ENCODE peak calls at places on chromosomes 1 and 21, in six cellular contexts. One of them, this sample, is unnamed.
A peak's percentile ranks its signal among the peaks of the same experiment; 100 is the strongest.

GRCh38 chr1:161216945-161217712 is 2.0 kb downstream of the FCER1G start:
- DNase-seq in Panc1: no peak
- DNase-seq in mesothelial cell of epicardium: no peak
- DNase-seq in ovary: no peak
- DNase-seq in CD4-positive, alpha-beta T cell: no peak
- DNase-seq in fibroblast of the aortic adventitia: peak; percentile 71
- DNase-seq in this sample: no peak

GRCh38 chr1:240682166-240682565 is 70.2 kb upstream of the GREM2 start:
- DNase-seq in ovary: no peak
- DNase-seq in fibroblast of the aortic adventitia: no peak
- DNase-seq in mesothelial cell of epicardium: no peak
- DNase-seq in CD4-positive, alpha-beta T cell: no peak
- DNase-seq in Panc1: no peak
- DNase-seq in this sample: no peak

GRCh38 chr21:29334717-29335428 is 36.2 kb downstream of the BACH1 start:
- DNase-seq in Panc1: no peak
- DNase-seq in CD4-positive, alpha-beta T cell: no peak
- DNase-seq in ovary: no peak
- DNase-seq in mesothelial cell of epicardium: no peak
- DNase-seq in fibroblast of the aortic adventitia: peak; percentile 67
- DNase-seq in this sample: no peak

GRCh38 chr21:41664881-41665765 is 101.7 kb downstream of the RIPK4 start:
- DNase-seq in ovary: peak; percentile 30
- DNase-seq in Panc1: no peak
- DNase-seq in CD4-positive, alpha-beta T cell: no peak
- DNase-seq in fibroblast of the aortic adventitia: peak; percentile 76
- DNase-seq in mesothelial cell of epicardium: no peak
- DNase-seq in this sample: peak; percentile 66

GRCh38 chr1:26010800-26011199 is 10.8 kb upstream of the EXTL1 start:
- DNase-seq in fibroblast of the aortic adventitia: no peak
- DNase-seq in CD4-positive, alpha-beta T cell: no peak
- DNase-seq in Panc1: no peak
- DNase-seq in ovary: no peak
- DNase-seq in mesothelial cell of epicardium: no peak
- DNase-seq in this sample: no peak

GRCh38 chr1:234897754-234898454 is 230.7 kb downstream of the TOMM20 start:
- DNase-seq in ovary: no peak
- DNase-seq in fibroblast of the aortic adventitia: no peak
- DNase-seq in Panc1: no peak
- DNase-seq in mesothelial cell of epicardium: no peak
- DNase-seq in CD4-positive, alpha-beta T cell: no peak
- DNase-seq in this sample: peak; percentile 51

GRCh38 chr1:223207293-223208066 is 64.4 kb upstream of the TLR5 start:
- DNase-seq in mesothelial cell of epicardium: no peak
- DNase-seq in CD4-positive, alpha-beta T cell: no peak
- DNase-seq in Panc1: no peak
- DNase-seq in fibroblast of the aortic adventitia: no peak
- DNase-seq in ovary: no peak
- DNase-seq in this sample: no peak

GRCh38 chr1:107430540-107431228 is 289.8 kb downstream of the NTNG1 start:
- DNase-seq in mesothelial cell of epicardium: no peak
- DNase-seq in fibroblast of the aortic adventitia: peak; percentile 56
- DNase-seq in Panc1: peak; percentile 4
- DNase-seq in CD4-positive, alpha-beta T cell: no peak
- DNase-seq in ovary: no peak
- DNase-seq in this sample: no peak

GRCh38 chr21:37606549-37606948 is 240.0 kb downstream of the DYRK1A start:
- DNase-seq in CD4-positive, alpha-beta T cell: no peak
- DNase-seq in ovary: no peak
- DNase-seq in fibroblast of the aortic adventitia: no peak
- DNase-seq in mesothelial cell of epicardium: no peak
- DNase-seq in Panc1: no peak
- DNase-seq in this sample: no peak

GRCh38 chr1:208977861-208978260 is 605.7 kb upstream of the CAMK1G start:
- DNase-seq in fibroblast of the aortic adventitia: peak; percentile 57
- DNase-seq in CD4-positive, alpha-beta T cell: no peak
- DNase-seq in Panc1: no peak
- DNase-seq in mesothelial cell of epicardium: no peak
- DNase-seq in ovary: no peak
- DNase-seq in this sample: no peak

GRCh38 chr21:32412162-32412997 is at the start of gene EVA1C:
- DNase-seq in CD4-positive, alpha-beta T cell: peak; percentile 59
- DNase-seq in Panc1: no peak
- DNase-seq in ovary: peak; percentile 86
- DNase-seq in mesothelial cell of epicardium: peak; percentile 37
- DNase-seq in fibroblast of the aortic adventitia: peak; percentile 59
- DNase-seq in this sample: no peak

GRCh38 chr21:32413697-32414578 is 1.4 kb downstream of the EVA1C start:
- DNase-seq in CD4-positive, alpha-beta T cell: no peak
- DNase-seq in fibroblast of the aortic adventitia: peak; percentile 88
- DNase-seq in Panc1: no peak
- DNase-seq in mesothelial cell of epicardium: no peak
- DNase-seq in ovary: no peak
- DNase-seq in this sample: no peak

GRCh38 chr21:32414579-32415358 is 2.3 kb downstream of the EVA1C start:
- DNase-seq in mesothelial cell of epicardium: no peak
- DNase-seq in CD4-positive, alpha-beta T cell: no peak
- DNase-seq in Panc1: no peak
- DNase-seq in fibroblast of the aortic adventitia: peak; percentile 77
- DNase-seq in ovary: no peak
- DNase-seq in this sample: no peak

GRCh38 chr21:32411366-32412161 is 942 bp upstream of the EVA1C start:
- DNase-seq in fibroblast of the aortic adventitia: peak; percentile 82
- DNase-seq in Panc1: no peak
- DNase-seq in ovary: peak; percentile 98
- DNase-seq in mesothelial cell of epicardium: no peak
- DNase-seq in CD4-positive, alpha-beta T cell: peak; percentile 41
- DNase-seq in this sample: no peak

GRCh38 chr21:32412998-32413504 is 545 bp downstream of the EVA1C start:
- DNase-seq in fibroblast of the aortic adventitia: peak; percentile 38
- DNase-seq in ovary: peak; percentile 69
- DNase-seq in mesothelial cell of epicardium: no peak
- DNase-seq in Panc1: no peak
- DNase-seq in CD4-positive, alpha-beta T cell: no peak
- DNase-seq in this sample: no peak
- TF ChIP-seq CTCF in fibroblast of the aortic adventitia: no peak
- TF ChIP-seq CTCF in ovary: no peak
- TF ChIP-seq CTCF in mesothelial cell of epicardium: no peak
- TF ChIP-seq CTCF in Panc1: peak; percentile 45
- TF ChIP-seq CTCF in CD4-positive, alpha-beta T cell: peak; percentile 17
- TF ChIP-seq CTCF in this sample: no peak

GRCh38 chr1:89550995-89551394 is 26.4 kb downstream of the LRRC8B start:
- DNase-seq in fibroblast of the aortic adventitia: no peak
- DNase-seq in ovary: no peak
- DNase-seq in CD4-positive, alpha-beta T cell: no peak
- DNase-seq in mesothelial cell of epicardium: no peak
- DNase-seq in Panc1: no peak
- DNase-seq in this sample: no peak
- TF ChIP-seq CTCF in fibroblast of the aortic adventitia: no peak
- TF ChIP-seq CTCF in ovary: no peak
- TF ChIP-seq CTCF in CD4-positive, alpha-beta T cell: no peak
- TF ChIP-seq CTCF in mesothelial cell of epicardium: no peak
- TF ChIP-seq CTCF in Panc1: no peak
- TF ChIP-seq CTCF in this sample: no peak

GRCh38 chr1:231322880-231323530 is 14.6 kb downstream of the EXOC8 start:
- DNase-seq in mesothelial cell of epicardium: no peak
- DNase-seq in ovary: no peak
- DNase-seq in fibroblast of the aortic adventitia: no peak
- DNase-seq in CD4-positive, alpha-beta T cell: no peak
- DNase-seq in Panc1: no peak
- DNase-seq in this sample: no peak
- TF ChIP-seq CTCF in mesothelial cell of epicardium: peak; percentile 41
- TF ChIP-seq CTCF in ovary: no peak
- TF ChIP-seq CTCF in fibroblast of the aortic adventitia: peak; percentile 7
- TF ChIP-seq CTCF in CD4-positive, alpha-beta T cell: no peak
- TF ChIP-seq CTCF in Panc1: no peak
- TF ChIP-seq CTCF in this sample: peak; percentile 24

GRCh38 chr1:229714964-229715603 is 89.0 kb downstream of the URB2 start:
- DNase-seq in Panc1: no peak
- DNase-seq in ovary: no peak
- DNase-seq in mesothelial cell of epicardium: no peak
- DNase-seq in fibroblast of the aortic adventitia: peak; percentile 19
- DNase-seq in CD4-positive, alpha-beta T cell: peak; percentile 14
- DNase-seq in this sample: no peak
- TF ChIP-seq CTCF in Panc1: peak; percentile 67
- TF ChIP-seq CTCF in ovary: no peak
- TF ChIP-seq CTCF in mesothelial cell of epicardium: no peak
- TF ChIP-seq CTCF in fibroblast of the aortic adventitia: peak; percentile 47
- TF ChIP-seq CTCF in CD4-positive, alpha-beta T cell: peak; percentile 27
- TF ChIP-seq CTCF in this sample: peak; percentile 23

GRCh38 chr1:46601257-46602007 is 2.6 kb downstream of the MKNK1 start:
- DNase-seq in fibroblast of the aortic adventitia: no peak
- DNase-seq in mesothelial cell of epicardium: no peak
- DNase-seq in ovary: no peak
- DNase-seq in CD4-positive, alpha-beta T cell: no peak
- DNase-seq in Panc1: no peak
- DNase-seq in this sample: no peak

GRCh38 chr1:46605242-46605641 is 1.2 kb upstream of the MKNK1 start:
- DNase-seq in ovary: no peak
- DNase-seq in mesothelial cell of epicardium: no peak
- DNase-seq in fibroblast of the aortic adventitia: no peak
- DNase-seq in CD4-positive, alpha-beta T cell: no peak
- DNase-seq in Panc1: no peak
- DNase-seq in this sample: no peak

GRCh38 chr1:46603481-46603857 is 599 bp downstream of the MKNK1 start:
- DNase-seq in mesothelial cell of epicardium: no peak
- DNase-seq in ovary: no peak
- DNase-seq in Panc1: no peak
- DNase-seq in fibroblast of the aortic adventitia: no peak
- DNase-seq in CD4-positive, alpha-beta T cell: no peak
- DNase-seq in this sample: no peak

GRCh38 chr1:46606255-46606965 is 2.3 kb upstream of the MKNK1 start:
- DNase-seq in fibroblast of the aortic adventitia: no peak
- DNase-seq in CD4-positive, alpha-beta T cell: no peak
- DNase-seq in Panc1: no peak
- DNase-seq in mesothelial cell of epicardium: no peak
- DNase-seq in ovary: no peak
- DNase-seq in this sample: no peak

DNA sequence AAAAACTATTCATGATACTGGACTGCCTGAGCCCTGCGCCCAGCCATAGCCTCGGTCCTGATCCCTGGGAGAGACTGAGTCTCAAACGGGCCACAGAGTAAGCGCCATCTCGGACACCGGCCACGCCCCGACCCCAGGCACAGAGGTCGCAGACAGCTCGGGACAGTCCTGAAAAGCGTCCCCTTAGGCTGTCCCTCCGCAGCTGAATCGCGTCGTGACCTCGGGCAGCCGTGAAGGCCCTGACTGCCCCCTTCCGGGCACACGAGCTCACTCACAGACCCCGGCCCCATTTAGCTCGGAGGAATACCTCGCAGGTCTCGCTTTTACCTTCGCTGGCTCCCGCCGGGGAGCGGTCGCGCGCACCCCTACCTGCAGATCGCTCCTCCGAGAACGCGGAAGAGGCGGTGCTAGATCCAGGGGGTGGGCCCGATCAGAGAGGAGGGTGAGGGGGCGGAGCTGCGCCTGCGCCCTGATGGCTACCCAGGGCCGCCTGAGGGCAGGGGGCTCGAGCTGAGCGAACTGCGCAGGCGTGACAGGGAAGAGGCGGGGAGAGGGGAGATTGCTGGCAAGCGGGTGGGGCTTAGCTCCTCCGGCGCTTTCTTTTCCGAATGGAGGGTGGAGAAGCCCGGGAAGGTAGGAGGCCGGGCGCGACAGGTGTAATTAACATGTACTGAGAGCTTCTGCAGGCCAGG is at the start of gene MKNK1:
- DNase-seq in CD4-positive, alpha-beta T cell: peak; percentile 97
- DNase-seq in fibroblast of the aortic adventitia: peak; percentile 91
- DNase-seq in mesothelial cell of epicardium: peak; percentile 99
- DNase-seq in ovary: peak; percentile 99
- DNase-seq in Panc1: peak; percentile 84
- DNase-seq in this sample: peak; percentile 99
- TF ChIP-seq CTCF in CD4-positive, alpha-beta T cell: no peak
- TF ChIP-seq CTCF in fibroblast of the aortic adventitia: peak; percentile 29
- TF ChIP-seq CTCF in mesothelial cell of epicardium: peak; percentile 37
- TF ChIP-seq CTCF in ovary: no peak
- TF ChIP-seq CTCF in Panc1: no peak
- TF ChIP-seq CTCF in this sample: peak; percentile 70

DNA sequence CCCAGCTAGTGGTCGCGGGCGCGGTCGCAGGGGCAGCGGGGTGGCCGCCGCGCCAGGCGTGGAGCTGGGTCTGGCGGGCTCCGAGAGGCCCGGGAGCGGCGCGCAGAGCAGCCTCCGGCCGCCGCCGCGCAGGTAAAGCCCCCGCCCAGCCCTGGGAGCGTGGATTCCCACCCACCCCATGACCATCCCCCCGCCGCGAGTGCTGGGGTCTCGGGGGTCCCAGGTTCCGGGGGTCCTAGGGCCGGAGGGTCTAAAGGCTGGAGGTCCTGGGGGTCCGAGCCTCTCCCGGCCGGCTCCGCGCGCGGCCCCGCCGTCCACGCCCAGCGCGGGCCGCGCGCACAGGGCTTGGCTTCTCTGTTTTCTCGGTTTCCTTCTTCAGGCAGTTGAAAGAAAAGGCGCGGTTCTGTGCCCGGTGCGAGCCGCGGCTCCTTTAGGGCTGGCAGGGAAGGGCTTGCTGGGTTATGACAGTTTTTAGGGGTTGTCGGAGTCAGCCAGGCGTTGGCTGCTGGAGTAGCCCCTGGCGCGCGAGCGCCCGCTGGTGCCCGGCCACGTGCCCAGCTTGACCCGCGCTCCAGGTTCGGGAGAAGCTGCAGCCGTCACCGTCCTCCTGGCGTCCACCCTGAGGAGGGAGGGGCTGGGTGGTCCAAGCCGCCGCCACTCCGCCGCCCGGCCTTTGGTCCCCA is 355 bp downstream of the LRRC3 start:
- DNase-seq in fibroblast of the aortic adventitia: peak; percentile 17
- DNase-seq in Panc1: no peak
- DNase-seq in CD4-positive, alpha-beta T cell: no peak
- DNase-seq in ovary: peak; percentile 61
- DNase-seq in mesothelial cell of epicardium: no peak
- DNase-seq in this sample: no peak
- TF ChIP-seq CTCF in fibroblast of the aortic adventitia: no peak
- TF ChIP-seq CTCF in Panc1: peak; percentile 82
- TF ChIP-seq CTCF in CD4-positive, alpha-beta T cell: no peak
- TF ChIP-seq CTCF in ovary: no peak
- TF ChIP-seq CTCF in mesothelial cell of epicardium: no peak
- TF ChIP-seq CTCF in this sample: peak; percentile 60

DNA sequence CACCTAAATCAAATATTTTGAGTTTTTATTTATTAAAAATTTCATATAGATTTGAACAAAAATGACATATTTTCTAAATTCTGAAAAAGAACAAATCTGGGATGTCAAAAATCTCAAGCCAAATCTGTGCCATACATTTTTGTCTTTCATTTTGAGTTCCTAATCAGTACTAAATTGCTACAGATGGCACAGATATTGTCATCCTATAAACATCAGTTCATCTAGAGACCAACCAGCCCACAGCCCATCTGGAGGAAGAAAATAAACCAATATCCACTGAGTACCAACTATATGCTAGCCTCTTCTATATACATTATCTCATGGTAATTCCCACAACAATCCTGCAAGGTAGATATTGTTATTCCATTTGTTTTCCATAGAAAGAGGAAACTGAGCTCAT is 156.8 kb upstream of the ATP1B1 start:
- DNase-seq in mesothelial cell of epicardium: no peak
- DNase-seq in ovary: no peak
- DNase-seq in fibroblast of the aortic adventitia: no peak
- DNase-seq in Panc1: no peak
- DNase-seq in CD4-positive, alpha-beta T cell: no peak
- DNase-seq in this sample: no peak
- TF ChIP-seq CTCF in mesothelial cell of epicardium: no peak
- TF ChIP-seq CTCF in ovary: no peak
- TF ChIP-seq CTCF in fibroblast of the aortic adventitia: no peak
- TF ChIP-seq CTCF in Panc1: no peak
- TF ChIP-seq CTCF in CD4-positive, alpha-beta T cell: no peak
- TF ChIP-seq CTCF in this sample: no peak

This sample was measured in chondrocyte.